ENCODE peak calls at places on chromosomes 11 and 22, in eight cellular contexts. One of them, this sample, is unnamed.

GRCh38 chr11:25970726-25971508 is 361.0 kb upstream of the ANO3 start:
- DNase-seq in NCI-H1092: no peak
- DNase-seq in T-helper 1 cell: no peak
- DNase-seq in GDM1: no peak
- DNase-seq in A172: no peak
- DNase-seq in neural crest cell: no peak
- DNase-seq in activated CD4-positive, alpha-beta memory T cell treated with anti-CD3 and anti-CD28 coated beads, Interleukin-2, amount 10 ng/mL, durations not matched to agents 7 days and 5 days: no peak
- DNase-seq in stimulated activated CD4-positive, alpha-beta T cell treated with anti-CD3 and anti-CD28 coated beads, Interleukin-1b, Interleukin-23, amount 100 ng/mL, for 1 hour: no peak
- DNase-seq in this sample: no peak

GRCh38 chr22:17817511-17818065 is 43.3 kb upstream of the BID start:
- DNase-seq in A172: no peak
- DNase-seq in stimulated activated CD4-positive, alpha-beta T cell treated with anti-CD3 and anti-CD28 coated beads, Interleukin-1b, Interleukin-23, amount 100 ng/mL, for 1 hour: no peak
- DNase-seq in NCI-H1092: no peak
- DNase-seq in GDM1: no peak
- DNase-seq in activated CD4-positive, alpha-beta memory T cell treated with anti-CD3 and anti-CD28 coated beads, Interleukin-2, amount 10 ng/mL, durations not matched to agents 7 days and 5 days: no peak
- DNase-seq in neural crest cell: no peak
- DNase-seq in T-helper 1 cell: no peak
- DNase-seq in this sample: no peak

GRCh38 chr11:44943118-44943517 is 7.6 kb downstream of the TP53I11 start:
- DNase-seq in NCI-H1092: peak; percentile 61
- DNase-seq in T-helper 1 cell: no peak
- DNase-seq in stimulated activated CD4-positive, alpha-beta T cell treated with anti-CD3 and anti-CD28 coated beads, Interleukin-1b, Interleukin-23, amount 100 ng/mL, for 1 hour: no peak
- DNase-seq in neural crest cell: no peak
- DNase-seq in activated CD4-positive, alpha-beta memory T cell treated with anti-CD3 and anti-CD28 coated beads, Interleukin-2, amount 10 ng/mL, durations not matched to agents 7 days and 5 days: no peak
- DNase-seq in GDM1: peak; percentile 70
- DNase-seq in A172: no peak
- DNase-seq in this sample: no peak

GRCh38 chr11:67416416-67417335 is 1.2 kb downstream of the CARNS1 start:
- DNase-seq in T-helper 1 cell: peak; percentile 63
- DNase-seq in stimulated activated CD4-positive, alpha-beta T cell treated with anti-CD3 and anti-CD28 coated beads, Interleukin-1b, Interleukin-23, amount 100 ng/mL, for 1 hour: no peak
- DNase-seq in GDM1: peak; percentile 21
- DNase-seq in A172: peak; percentile 42
- DNase-seq in activated CD4-positive, alpha-beta memory T cell treated with anti-CD3 and anti-CD28 coated beads, Interleukin-2, amount 10 ng/mL, durations not matched to agents 7 days and 5 days: peak; percentile 63
- DNase-seq in NCI-H1092: no peak
- DNase-seq in neural crest cell: no peak
- DNase-seq in this sample: peak; percentile 49

GRCh38 chr11:32448232-32448631 is 12.9 kb upstream of the WT1 start:
- DNase-seq in activated CD4-positive, alpha-beta memory T cell treated with anti-CD3 and anti-CD28 coated beads, Interleukin-2, amount 10 ng/mL, durations not matched to agents 7 days and 5 days: no peak
- DNase-seq in NCI-H1092: no peak
- DNase-seq in T-helper 1 cell: no peak
- DNase-seq in A172: peak; percentile 36
- DNase-seq in stimulated activated CD4-positive, alpha-beta T cell treated with anti-CD3 and anti-CD28 coated beads, Interleukin-1b, Interleukin-23, amount 100 ng/mL, for 1 hour: no peak
- DNase-seq in neural crest cell: peak; percentile 16
- DNase-seq in GDM1: no peak
- DNase-seq in this sample: no peak

GRCh38 chr11:87351671-87352070 is 313.9 kb downstream of the TMEM135 start:
- DNase-seq in A172: no peak
- DNase-seq in neural crest cell: no peak
- DNase-seq in T-helper 1 cell: no peak
- DNase-seq in GDM1: peak; percentile 52
- DNase-seq in NCI-H1092: no peak
- DNase-seq in stimulated activated CD4-positive, alpha-beta T cell treated with anti-CD3 and anti-CD28 coated beads, Interleukin-1b, Interleukin-23, amount 100 ng/mL, for 1 hour: no peak
- DNase-seq in activated CD4-positive, alpha-beta memory T cell treated with anti-CD3 and anti-CD28 coated beads, Interleukin-2, amount 10 ng/mL, durations not matched to agents 7 days and 5 days: no peak
- DNase-seq in this sample: no peak

GRCh38 chr22:43185860-43186261 is 1.1 kb downstream of the TTLL12 start:
- DNase-seq in stimulated activated CD4-positive, alpha-beta T cell treated with anti-CD3 and anti-CD28 coated beads, Interleukin-1b, Interleukin-23, amount 100 ng/mL, for 1 hour: no peak
- DNase-seq in activated CD4-positive, alpha-beta memory T cell treated with anti-CD3 and anti-CD28 coated beads, Interleukin-2, amount 10 ng/mL, durations not matched to agents 7 days and 5 days: no peak
- DNase-seq in A172: no peak
- DNase-seq in T-helper 1 cell: no peak
- DNase-seq in NCI-H1092: peak; percentile 5
- DNase-seq in neural crest cell: no peak
- DNase-seq in GDM1: no peak
- DNase-seq in this sample: no peak

GRCh38 chr11:43738600-43739409 is 58.3 kb downstream of the HSD17B12 start:
- DNase-seq in T-helper 1 cell: no peak
- DNase-seq in stimulated activated CD4-positive, alpha-beta T cell treated with anti-CD3 and anti-CD28 coated beads, Interleukin-1b, Interleukin-23, amount 100 ng/mL, for 1 hour: no peak
- DNase-seq in A172: peak; percentile 42
- DNase-seq in neural crest cell: no peak
- DNase-seq in NCI-H1092: no peak
- DNase-seq in activated CD4-positive, alpha-beta memory T cell treated with anti-CD3 and anti-CD28 coated beads, Interleukin-2, amount 10 ng/mL, durations not matched to agents 7 days and 5 days: no peak
- DNase-seq in GDM1: no peak
- DNase-seq in this sample: no peak

GRCh38 chr11:11998091-11998781 is 10.2 kb downstream of the DKK3 start:
- DNase-seq in T-helper 1 cell: no peak
- DNase-seq in activated CD4-positive, alpha-beta memory T cell treated with anti-CD3 and anti-CD28 coated beads, Interleukin-2, amount 10 ng/mL, durations not matched to agents 7 days and 5 days: no peak
- DNase-seq in GDM1: no peak
- DNase-seq in stimulated activated CD4-positive, alpha-beta T cell treated with anti-CD3 and anti-CD28 coated beads, Interleukin-1b, Interleukin-23, amount 100 ng/mL, for 1 hour: no peak
- DNase-seq in neural crest cell: no peak
- DNase-seq in NCI-H1092: no peak
- DNase-seq in A172: peak; percentile 98
- DNase-seq in this sample: no peak

GRCh38 chr22:20026204-20026908 is 5.4 kb downstream of the TANGO2 start:
- DNase-seq in NCI-H1092: no peak
- DNase-seq in activated CD4-positive, alpha-beta memory T cell treated with anti-CD3 and anti-CD28 coated beads, Interleukin-2, amount 10 ng/mL, durations not matched to agents 7 days and 5 days: no peak
- DNase-seq in neural crest cell: no peak
- DNase-seq in T-helper 1 cell: no peak
- DNase-seq in stimulated activated CD4-positive, alpha-beta T cell treated with anti-CD3 and anti-CD28 coated beads, Interleukin-1b, Interleukin-23, amount 100 ng/mL, for 1 hour: no peak
- DNase-seq in GDM1: no peak
- DNase-seq in A172: no peak
- DNase-seq in this sample: no peak

This sample was measured in NCI-H1436 treated with DMSO at 0.1 percent for 48 hours.